ENCODE peak calls at places on chromosomes 4 and X, in ten cellular contexts. Q is D341Med; S is NCI-H1417; F is fibroblast of lung; O is iPS DF 6.9; A is substantia nigra; X is A172; N is cardiac fibroblast; P is activated CD8-positive, alpha-beta memory T cell treated with anti-CD3 and anti-CD28 coated beads for 48 hours; T is AG09309. K is an unnamed sample.

GRCh38 chrX:9861711-9862110 is 75.5 kb downstream of the SHROOM2 start:
- DNase-seq in Q (peak), S (no peak), F (no peak), O (no peak), A (no peak), X (no peak), N (no peak), P (no peak), T (no peak), K (no peak)

GRCh38 chrX:1246816-1247215 is 21.8 kb upstream of the CSF2RA start:
- DNase-seq in Q (peak), S (peak), F (peak), O (no peak), A (peak), X (peak), N (peak), P (peak), T (no peak), K (no peak)

GRCh38 chr4:168528131-168528949 is 31.5 kb downstream of the PALLD start:
- DNase-seq in Q (no peak), S (peak), F (peak), O (no peak), A (no peak), X (peak), N (peak), P (no peak), T (no peak), K (no peak)

GRCh38 chr4:76216975-76217814 is 3.6 kb upstream of the SCARB2 start:
- DNase-seq in Q (no peak), S (peak), F (no peak), O (no peak), A (no peak), X (no peak), N (no peak), P (no peak), T (no peak), K (no peak)

GRCh38 chr4:150801833-150802232 is 213.3 kb downstream of the LRBA start:
- DNase-seq in Q (no peak), S (no peak), F (no peak), O (no peak), A (no peak), X (no peak), N (no peak), P (no peak), T (no peak), K (no peak)

GRCh38 chr4:179059396-179059795 is 1617.2 kb upstream of the AGA start:
- DNase-seq in Q (no peak), S (no peak), F (no peak), O (no peak), A (no peak), X (no peak), N (no peak), P (no peak), T (no peak), K (no peak)

GRCh38 chr4:4627111-4627510 is 85.3 kb upstream of the STX18 start:
- DNase-seq in Q (no peak), S (no peak), F (no peak), O (no peak), A (no peak), X (no peak), N (no peak), P (no peak), T (no peak), K (no peak)

GRCh38 chr4:7145291-7145934 is 46.9 kb upstream of the SORCS2 start:
- DNase-seq in Q (no peak), S (no peak), F (no peak), O (no peak), A (no peak), X (no peak), N (no peak), P (no peak), T (no peak), K (no peak)

GRCh38 chr4:90080116-90080515 is 47.1 kb upstream of the CCSER1 start:
- DNase-seq in Q (no peak), S (peak), F (no peak), O (no peak), A (no peak), X (no peak), N (no peak), P (no peak), T (no peak), K (no peak)

GRCh38 chr4:135552131-135552530 is 1350.5 kb upstream of the PABPC4L start:
- DNase-seq in Q (no peak), S (no peak), F (peak), O (no peak), A (no peak), X (no peak), N (no peak), P (no peak), T (no peak), K (no peak)

GRCh38 chr4:54440394-54441223 is 211.5 kb downstream of the PDGFRA start:
- DNase-seq in Q (no peak), S (peak), F (peak), O (no peak), A (no peak), X (peak), N (peak), P (no peak), T (no peak), K (no peak)

GRCh38 chrX:103845165-103845653 is 13.2 kb upstream of the RAB9B start:
- DNase-seq in Q (peak), S (peak), F (peak), O (no peak), A (peak), X (peak), N (peak), P (no peak), T (peak), K (peak)

GRCh38 chrX:66914082-66914481 is 275.2 kb upstream of the EDA2R start:
- DNase-seq in Q (no peak), S (peak), F (no peak), O (peak), A (no peak), X (no peak), N (no peak), P (no peak), T (no peak), K (no peak)

GRCh38 chr4:108762559-108763225 is at the start of gene ETNPPL:
- DNase-seq in Q (peak), S (peak), F (peak), O (no peak), A (peak), X (no peak), N (no peak), P (no peak), T (no peak), K (no peak)

GRCh38 chrX:40154229-40154852 is 56.6 kb upstream of the BCOR start:
- DNase-seq in Q (peak), S (peak), F (no peak), O (no peak), A (no peak), X (peak), N (no peak), P (no peak), T (no peak), K (no peak)

GRCh38 chrX:50067435-50068292 is 133.1 kb downstream of the AKAP4 start:
- DNase-seq in Q (peak), S (peak), F (peak), O (peak), A (peak), X (peak), N (peak), P (no peak), T (no peak), K (no peak)

GRCh38 chr4:146124023-146124680 is 51.4 kb upstream of the LSM6 start:
- DNase-seq in Q (no peak), S (no peak), F (peak), O (peak), A (no peak), X (no peak), N (no peak), P (no peak), T (no peak), K (no peak)

GRCh38 chr4:44538534-44538933 is 89.9 kb upstream of the KCTD8 start:
- DNase-seq in Q (no peak), S (no peak), F (no peak), O (no peak), A (no peak), X (no peak), N (no peak), P (no peak), T (no peak), K (no peak)